ENCODE peak calls at places on chromosomes 6 and 20, in four cellular contexts. One of them, this sample, is unnamed.

GRCh38 chr20:32945710-32946221 is 58.5 kb downstream of the SUN5 start:
- DNase-seq in SK-N-SH: peak
- DNase-seq in sigmoid colon: no peak
- DNase-seq in A549: peak
- DNase-seq in this sample: no peak

GRCh38 chr20:4038047-4038459 is 22.7 kb upstream of the RNF24 start:
- DNase-seq in SK-N-SH: no peak
- DNase-seq in sigmoid colon: peak
- DNase-seq in A549: no peak
- DNase-seq in this sample: peak

GRCh38 chr6:68976260-68976659 is 341.2 kb downstream of the ADGRB3 start:
- DNase-seq in sigmoid colon: no peak
- DNase-seq in A549: no peak
- DNase-seq in SK-N-SH: no peak
- DNase-seq in this sample: no peak

GRCh38 chr6:133945158-133945557 is 7.9 kb upstream of the TBPL1 start:
- DNase-seq in sigmoid colon: no peak
- DNase-seq in SK-N-SH: no peak
- DNase-seq in A549: no peak
- DNase-seq in this sample: no peak

GRCh38 chr6:39642300-39642699 is 82.9 kb downstream of the KIF6 start:
- DNase-seq in A549: no peak
- DNase-seq in sigmoid colon: no peak
- DNase-seq in SK-N-SH: no peak
- DNase-seq in this sample: no peak

GRCh38 chr6:12576389-12576788 is 140.2 kb upstream of the PHACTR1 start:
- DNase-seq in SK-N-SH: no peak
- DNase-seq in A549: no peak
- DNase-seq in sigmoid colon: no peak
- DNase-seq in this sample: no peak

GRCh38 chr20:1390552-1391403 is 2.1 kb downstream of the FKBP1A start:
- DNase-seq in A549: no peak
- DNase-seq in sigmoid colon: no peak
- DNase-seq in SK-N-SH: no peak
- DNase-seq in this sample: no peak

GRCh38 chr6:130975325-130975724 is 87.7 kb downstream of the EPB41L2 start:
- DNase-seq in SK-N-SH: no peak
- DNase-seq in A549: no peak
- DNase-seq in sigmoid colon: no peak
- DNase-seq in this sample: no peak

GRCh38 chr6:90413396-90413795 is 116.8 kb upstream of the BACH2 start:
- DNase-seq in sigmoid colon: no peak
- DNase-seq in A549: no peak
- DNase-seq in SK-N-SH: peak
- DNase-seq in this sample: no peak

GRCh38 chr6:150293423-150294280 is 75.2 kb upstream of the IYD start:
- DNase-seq in SK-N-SH: no peak
- DNase-seq in sigmoid colon: no peak
- DNase-seq in A549: no peak
- DNase-seq in this sample: no peak
- TF ChIP-seq EP300 in SK-N-SH: no peak
- TF ChIP-seq EP300 in sigmoid colon: no peak
- TF ChIP-seq EP300 in A549: no peak
- TF ChIP-seq EP300 in this sample: no peak

GRCh38 chr6:147585256-147585655 is 76.8 kb downstream of the SAMD5 start:
- DNase-seq in SK-N-SH: no peak
- DNase-seq in sigmoid colon: no peak
- DNase-seq in A549: no peak
- DNase-seq in this sample: no peak
- TF ChIP-seq EP300 in SK-N-SH: no peak
- TF ChIP-seq EP300 in sigmoid colon: no peak
- TF ChIP-seq EP300 in A549: no peak
- TF ChIP-seq EP300 in this sample: no peak

DNA sequence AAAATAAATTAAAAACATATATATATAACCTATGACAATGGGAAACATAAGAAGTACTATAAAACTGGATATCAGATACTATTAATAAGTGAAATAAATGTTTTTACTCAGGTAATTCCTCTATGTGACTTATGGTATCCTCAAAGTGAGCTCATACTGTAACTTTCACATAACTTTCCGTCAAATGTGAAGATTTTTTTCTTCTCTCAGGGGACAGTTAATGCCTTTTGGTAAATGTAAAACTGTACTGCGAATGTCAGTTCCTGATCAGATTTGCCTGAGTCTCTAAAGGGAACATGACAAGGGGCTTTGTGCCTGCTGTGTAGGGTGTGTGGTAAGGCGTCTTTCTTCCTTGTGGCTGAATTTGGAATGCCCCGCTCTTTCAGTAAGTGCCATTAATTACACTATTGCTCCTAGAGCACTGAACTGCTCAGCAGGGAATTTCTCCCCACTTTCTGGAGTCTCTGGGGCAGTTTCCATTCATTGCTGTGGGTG is 271.8 kb downstream of the PRL start:
- DNase-seq in SK-N-SH: no peak
- DNase-seq in sigmoid colon: no peak
- DNase-seq in A549: no peak
- DNase-seq in this sample: no peak
- TF ChIP-seq EP300 in SK-N-SH: no peak
- TF ChIP-seq EP300 in sigmoid colon: no peak
- TF ChIP-seq EP300 in A549: no peak
- TF ChIP-seq EP300 in this sample: no peak

DNA sequence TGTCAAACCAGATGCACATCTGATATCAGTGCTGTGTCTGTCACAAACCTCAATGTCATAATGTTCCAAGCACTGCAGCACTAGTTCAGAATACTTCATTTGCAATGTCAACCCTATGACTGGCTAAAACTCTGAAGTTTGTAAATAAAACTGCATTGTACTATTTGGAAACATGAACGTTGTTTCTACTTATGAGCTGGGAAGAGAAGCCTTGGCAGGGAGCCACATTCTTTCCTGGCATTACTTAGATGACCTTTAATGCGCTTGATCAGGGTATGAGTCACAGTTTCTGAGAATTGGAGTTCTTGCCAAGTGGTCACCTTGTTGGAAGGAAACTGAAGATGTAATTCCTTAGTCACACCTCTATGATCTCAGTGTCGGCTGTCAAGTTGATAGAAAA is 664.8 kb upstream of the MMS22L start:
- DNase-seq in sigmoid colon: no peak
- DNase-seq in SK-N-SH: peak
- DNase-seq in A549: no peak
- DNase-seq in this sample: no peak
- TF ChIP-seq EP300 in sigmoid colon: no peak
- TF ChIP-seq EP300 in SK-N-SH: peak
- TF ChIP-seq EP300 in A549: no peak
- TF ChIP-seq EP300 in this sample: no peak

DNA sequence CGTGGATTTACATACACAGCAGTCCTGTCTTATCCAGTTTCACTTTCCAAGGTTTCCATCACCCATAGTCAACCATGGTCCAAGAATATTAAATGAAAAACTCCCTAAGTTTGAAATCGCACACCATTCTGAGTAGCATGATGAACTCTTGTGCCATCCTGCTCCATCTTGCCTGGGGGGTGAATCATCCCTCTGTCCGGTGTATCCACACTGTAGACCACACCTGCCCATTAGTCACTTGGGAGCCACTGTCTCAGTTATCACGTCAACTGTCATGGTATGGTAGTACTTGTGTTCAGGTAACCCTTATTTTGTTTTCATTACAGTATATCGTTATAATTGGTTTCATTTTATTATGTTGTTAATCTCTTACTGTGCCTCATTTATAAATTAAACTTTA is 38.5 kb downstream of the PTGIS start:
- DNase-seq in sigmoid colon: no peak
- DNase-seq in SK-N-SH: no peak
- DNase-seq in A549: no peak
- DNase-seq in this sample: no peak
- TF ChIP-seq EP300 in sigmoid colon: no peak
- TF ChIP-seq EP300 in SK-N-SH: no peak
- TF ChIP-seq EP300 in A549: no peak
- TF ChIP-seq EP300 in this sample: no peak

GRCh38 chr6:163459536-163459935 is 45.0 kb downstream of the QKI start:
- DNase-seq in sigmoid colon: no peak
- DNase-seq in SK-N-SH: no peak
- DNase-seq in A549: no peak
- DNase-seq in this sample: no peak
- TF ChIP-seq EP300 in sigmoid colon: no peak
- TF ChIP-seq EP300 in SK-N-SH: no peak
- TF ChIP-seq EP300 in A549: no peak
- TF ChIP-seq EP300 in this sample: no peak

DNA sequence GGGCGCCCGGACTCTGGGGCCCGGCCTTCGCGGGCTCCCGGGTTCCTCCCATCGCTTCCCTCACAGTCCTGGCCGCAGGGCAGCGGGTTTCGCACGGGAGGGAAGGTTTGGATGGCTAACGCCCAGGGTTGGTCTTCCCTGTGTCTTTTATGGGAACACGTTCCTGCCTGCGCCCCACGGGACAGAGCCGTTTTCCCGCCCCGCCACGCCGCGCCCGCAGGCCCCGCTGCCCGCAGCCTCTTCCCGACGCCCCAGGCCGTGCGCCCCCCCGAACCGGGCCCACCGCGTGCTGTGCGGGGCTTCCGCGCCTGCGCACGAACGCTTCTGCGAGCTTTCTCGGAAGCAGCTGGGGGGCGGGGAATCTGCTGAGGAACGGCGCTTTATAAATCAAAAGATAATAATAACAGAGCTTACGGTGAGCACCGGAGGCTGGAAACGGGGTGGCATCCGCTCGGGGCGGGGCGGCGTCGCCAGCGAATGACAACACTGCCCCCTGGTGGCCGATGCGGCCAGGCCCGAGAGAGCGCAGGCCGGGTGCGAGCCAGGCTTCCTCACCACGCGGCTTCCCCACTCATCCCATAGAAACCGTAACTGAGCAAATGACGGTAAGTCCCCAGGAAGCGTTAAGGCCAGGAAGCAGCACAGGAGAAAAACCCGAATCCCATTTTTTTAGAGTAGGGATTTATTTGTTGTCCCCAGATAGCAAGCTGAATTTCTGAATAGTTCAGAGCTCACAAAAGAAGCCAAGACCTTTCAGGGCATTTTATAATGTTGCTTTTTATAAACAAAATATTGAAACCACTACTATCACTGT is 116.4 kb downstream of the MYLK4 start:
- DNase-seq in A549: peak
- DNase-seq in sigmoid colon: peak
- DNase-seq in SK-N-SH: peak
- DNase-seq in this sample: peak
- TF ChIP-seq EP300 in A549: no peak
- TF ChIP-seq EP300 in sigmoid colon: no peak
- TF ChIP-seq EP300 in SK-N-SH: no peak
- TF ChIP-seq EP300 in this sample: no peak